ENCODE peak calls at places on chromosomes 11 and 22, in ten cellular contexts. A is AG04450, H is neural progenitor cell, Q is OCI-LY7, L is body of pancreas, M is MM.1S, J is dorsolateral prefrontal cortex, P is pancreas, O is sigmoid colon, Y is HFF-Myc. F is an unnamed sample.

GRCh38 chr11:9489366-9489765 is 28.6 kb downstream of the ZNF143 start:
- DNase-seq in A (peak), H (no peak), Q (no peak), L (no peak), M (no peak), J (no peak), P (no peak), O (no peak), Y (no peak), F (peak)

GRCh38 chr22:36467946-36468345 is 13.5 kb downstream of the TXN2 start:
- DNase-seq in A (peak), H (no peak), Q (no peak), L (no peak), M (peak), J (no peak), P (no peak), O (no peak), Y (peak), F (peak)

GRCh38 chr22:49976439-49977175 is 16.0 kb downstream of the PIM3 start:
- DNase-seq in A (no peak), H (no peak), Q (peak), L (no peak), M (no peak), J (no peak), P (no peak), O (no peak), Y (no peak), F (no peak)

GRCh38 chr22:32205974-32206773 is 1.3 kb upstream of the RFPL2 start:
- DNase-seq in A (no peak), H (peak), Q (no peak), L (no peak), M (no peak), J (no peak), P (no peak), O (no peak), Y (no peak), F (no peak)

GRCh38 chr22:30928401-30928800 is 40.2 kb downstream of the MORC2 start:
- DNase-seq in A (no peak), H (no peak), Q (no peak), L (no peak), M (no peak), J (no peak), P (no peak), O (no peak), Y (no peak), F (no peak)

GRCh38 chr22:48578138-48579034 is 1249.3 kb downstream of the BRD1 start:
- DNase-seq in A (no peak), H (no peak), Q (no peak), L (no peak), M (no peak), J (peak), P (no peak), O (no peak), Y (no peak), F (no peak)

GRCh38 chr11:84137960-84138359 is 851.8 kb upstream of the CCDC90B start:
- DNase-seq in A (no peak), H (no peak), Q (no peak), L (no peak), M (no peak), J (no peak), P (no peak), O (no peak), Y (no peak), F (no peak)

GRCh38 chr11:27390318-27390958 is 27.4 kb upstream of the CCDC34 start:
- DNase-seq in A (no peak), H (no peak), Q (no peak), L (no peak), M (no peak), J (no peak), P (no peak), O (no peak), Y (no peak), F (no peak)

GRCh38 chr22:33785283-33785991 is 134.8 kb downstream of the LARGE1 start:
- DNase-seq in A (peak), H (no peak), Q (no peak), L (no peak), M (peak), J (no peak), P (no peak), O (no peak), Y (peak), F (peak)

GRCh38 chr22:48051796-48052620 is 1289.6 kb downstream of the TBC1D22A start:
- DNase-seq in A (no peak), H (no peak), Q (peak), L (no peak), M (no peak), J (no peak), P (no peak), O (no peak), Y (no peak), F (no peak)

GRCh38 chr22:17074648-17075002 is 10.2 kb upstream of the IL17RA start:
- DNase-seq in A (no peak), H (no peak), Q (no peak), L (no peak), M (no peak), J (no peak), P (no peak), O (no peak), Y (no peak), F (no peak)

GRCh38 chr22:48824673-48825651 is 1002.7 kb downstream of the BRD1 start:
- DNase-seq in A (no peak), H (no peak), Q (no peak), L (no peak), M (no peak), J (peak), P (peak), O (no peak), Y (no peak), F (no peak)

GRCh38 chr22:36285017-36285416 is 32.1 kb downstream of the APOL1 start:
- DNase-seq in A (no peak), H (no peak), Q (no peak), L (no peak), M (no peak), J (no peak), P (peak), O (peak), Y (no peak), F (no peak)

GRCh38 chr11:120696597-120696996 is 185.0 kb downstream of the GRIK4 start:
- DNase-seq in A (no peak), H (no peak), Q (no peak), L (no peak), M (no peak), J (no peak), P (no peak), O (no peak), Y (no peak), F (no peak)

GRCh38 chr11:62536301-62536957 is 10.2 kb downstream of the AHNAK start:
- DNase-seq in A (no peak), H (no peak), Q (no peak), L (no peak), M (no peak), J (no peak), P (no peak), O (peak), Y (no peak), F (no peak)

GRCh38 chr22:20245577-20246367 is 22.3 kb downstream of the RTN4R start:
- DNase-seq in A (no peak), H (peak), Q (no peak), L (no peak), M (no peak), J (no peak), P (no peak), O (no peak), Y (no peak), F (no peak)

GRCh38 chr11:20458905-20459632 is 71.6 kb downstream of the PRMT3 start:
- DNase-seq in A (no peak), H (no peak), Q (no peak), L (no peak), M (no peak), J (no peak), P (no peak), O (no peak), Y (no peak), F (no peak)

GRCh38 chr22:22487869-22488597 is 20.5 kb downstream of the ZNF280B start:
- DNase-seq in A (no peak), H (no peak), Q (no peak), L (no peak), M (no peak), J (no peak), P (no peak), O (no peak), Y (no peak), F (no peak)

GRCh38 chr11:114317738-114318137 is 21.5 kb downstream of the NNMT start:
- DNase-seq in A (peak), H (peak), Q (peak), L (no peak), M (peak), J (no peak), P (no peak), O (no peak), Y (no peak), F (no peak)

GRCh38 chr22:50600541-50600940 is at the start of gene MAPK8IP2:
- DNase-seq in A (no peak), H (peak), Q (no peak), L (no peak), M (no peak), J (no peak), P (peak), O (no peak), Y (no peak), F (no peak)

GRCh38 chr11:67563354-67564114 is 20.1 kb upstream of the GSTP1 start:
- DNase-seq in A (peak), H (no peak), Q (no peak), L (peak), M (no peak), J (no peak), P (no peak), O (peak), Y (peak), F (peak)

GRCh38 chr22:21865041-21865440 is 2.4 kb downstream of the MAPK1 start:
- DNase-seq in A (peak), H (no peak), Q (no peak), L (peak), M (no peak), J (no peak), P (no peak), O (peak), Y (peak), F (peak)

GRCh38 chr11:67484847-67485311 is 2.1 kb downstream of the AIP start:
- DNase-seq in A (no peak), H (no peak), Q (peak), L (no peak), M (no peak), J (no peak), P (no peak), O (peak), Y (no peak), F (no peak)

GRCh38 chr11:27201454-27202302 is 161.1 kb downstream of the BBOX1 start:
- DNase-seq in A (no peak), H (no peak), Q (peak), L (peak), M (no peak), J (no peak), P (peak), O (peak), Y (peak), F (peak)

GRCh38 chr11:39374963-39375698 is 2084.3 kb downstream of the LRRC4C start:
- DNase-seq in A (no peak), H (peak), Q (peak), L (no peak), M (peak), J (no peak), P (no peak), O (no peak), Y (no peak), F (no peak)

GRCh38 chr11:7495997-7496545 is 10.8 kb downstream of the OLFML1 start:
- DNase-seq in A (no peak), H (no peak), Q (peak), L (no peak), M (no peak), J (no peak), P (no peak), O (no peak), Y (no peak), F (no peak)

GRCh38 chr11:70689764-70690163 is 291.4 kb downstream of the CTTN start:
- DNase-seq in A (no peak), H (no peak), Q (no peak), L (no peak), M (no peak), J (no peak), P (no peak), O (no peak), Y (no peak), F (no peak)

GRCh38 chr22:19987394-19988306 is 29.0 kb downstream of the ARVCF start:
- DNase-seq in A (no peak), H (no peak), Q (no peak), L (no peak), M (no peak), J (no peak), P (no peak), O (no peak), Y (no peak), F (no peak)

GRCh38 chr11:116071241-116071640 is 567.0 kb upstream of the CADM1 start:
- DNase-seq in A (no peak), H (no peak), Q (no peak), L (no peak), M (no peak), J (no peak), P (no peak), O (no peak), Y (no peak), F (no peak)

GRCh38 chr11:121112498-121113455 is 11.7 kb downstream of the TECTA start:
- DNase-seq in A (peak), H (peak), Q (peak), L (peak), M (peak), J (peak), P (peak), O (peak), Y (peak), F (no peak)

GRCh38 chr11:15621565-15621964 is 506.8 kb downstream of the INSC start:
- DNase-seq in A (no peak), H (no peak), Q (no peak), L (no peak), M (no peak), J (no peak), P (no peak), O (no peak), Y (no peak), F (no peak)
- H3K4me3 ChIP-seq in A (no peak), H (no peak), Q (no peak), L (no peak), M (no peak), J (no peak), P (no peak), O (no peak), Y (no peak), F (no peak)

DNA sequence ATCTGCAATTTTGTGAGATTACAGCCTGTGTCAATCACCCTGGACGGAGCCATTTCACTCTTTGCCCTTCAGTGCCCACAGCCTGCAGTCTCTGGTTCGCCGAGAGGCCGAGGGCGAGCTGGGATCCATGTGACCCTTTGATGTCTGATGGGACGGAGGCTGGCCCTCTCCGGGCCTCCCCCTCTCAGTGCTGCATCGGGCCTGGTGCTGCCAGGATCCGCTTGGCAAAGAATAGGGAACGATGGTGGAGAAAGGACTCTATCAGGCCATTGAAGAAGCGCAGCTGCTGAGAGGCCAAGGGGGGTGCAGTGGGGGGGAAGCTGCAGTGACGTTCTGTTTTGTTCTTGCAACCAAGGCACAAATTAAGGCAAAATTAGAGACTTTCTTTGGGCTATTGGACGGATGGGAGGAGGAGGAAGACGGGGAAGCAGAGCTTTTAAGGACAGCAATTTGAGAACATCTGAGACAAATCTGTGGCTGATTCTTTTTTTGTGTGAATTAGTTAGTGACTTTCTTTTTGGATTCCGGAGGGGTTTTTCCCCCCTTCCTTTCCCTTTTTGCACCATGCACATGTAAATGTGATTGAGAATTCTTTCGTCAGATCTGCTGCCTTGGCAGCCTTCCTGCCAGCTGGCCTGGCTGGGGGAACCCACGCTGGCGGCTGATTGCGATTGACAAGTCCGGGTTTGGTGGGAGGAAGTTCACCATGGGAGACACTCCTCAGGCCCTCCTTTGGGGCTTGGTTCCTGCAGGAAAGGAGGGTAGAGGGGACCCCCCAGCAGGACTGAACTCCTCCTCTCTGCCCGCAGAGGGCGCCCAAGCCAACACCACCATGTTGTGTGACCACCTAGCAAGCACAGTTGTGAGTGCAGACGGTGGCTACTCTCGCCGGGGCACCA is 214.5 kb downstream of the NTM start:
- DNase-seq in A (no peak), H (peak), Q (peak), L (no peak), M (no peak), J (peak), P (no peak), O (no peak), Y (no peak), F (no peak)
- TF ChIP-seq CTCF in A (peak), H (peak), Q (peak), L (no peak), M (peak), J (peak), P (no peak), O (no peak), Y (peak), F (peak)

DNA sequence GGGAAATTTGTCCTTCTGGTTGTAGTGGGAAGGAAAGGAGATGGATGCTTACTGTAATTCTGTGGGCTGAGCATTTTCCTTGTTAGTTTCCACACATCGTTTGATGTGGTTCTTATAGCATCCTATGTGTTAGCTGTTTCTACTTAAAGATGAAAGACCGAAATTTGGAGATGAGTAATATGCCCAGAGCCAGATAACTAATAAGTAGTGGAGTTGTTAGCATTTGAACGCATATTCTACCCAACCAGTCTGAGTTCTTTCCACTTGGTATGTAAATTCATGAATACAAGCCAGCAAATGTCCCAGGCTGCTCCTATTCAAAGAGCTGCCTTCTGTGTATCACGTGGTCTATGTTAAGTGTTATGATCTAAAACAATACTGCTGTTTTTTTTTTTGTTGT is 14.6 kb downstream of the SPECC1L start:
- DNase-seq in A (no peak), H (no peak), Q (no peak), L (no peak), M (no peak), J (no peak), P (no peak), O (no peak), Y (no peak), F (no peak)
- H3K4me3 ChIP-seq in A (no peak), H (no peak), Q (no peak), L (no peak), M (no peak), J (no peak), P (no peak), O (no peak), Y (no peak), F (no peak)

GRCh38 chr11:299951-300735 is 817 bp upstream of the IFITM5 start:
- DNase-seq in A (no peak), H (peak), Q (no peak), L (peak), M (no peak), J (no peak), P (peak), O (peak), Y (no peak), F (no peak)
- TF ChIP-seq CTCF in A (peak), H (peak), Q (no peak), L (no peak), M (no peak), J (no peak), P (no peak), O (no peak), Y (peak), F (no peak)

GRCh38 chr22:44702479-44703219 is 645 bp downstream of the PRR5 start:
- DNase-seq in A (no peak), H (peak), Q (no peak), L (peak), M (no peak), J (no peak), P (peak), O (no peak), Y (no peak), F (no peak)

GRCh38 chr22:44701824-44702478 is at the start of gene PRR5:
- DNase-seq in A (peak), H (peak), Q (peak), L (peak), M (no peak), J (no peak), P (peak), O (peak), Y (peak), F (peak)

GRCh38 chr22:44700456-44700855 is 1.5 kb upstream of the PRR5 start:
- DNase-seq in A (no peak), H (no peak), Q (no peak), L (no peak), M (no peak), J (no peak), P (no peak), O (no peak), Y (no peak), F (no peak)

GRCh38 chr22:44703269-44703870 is 1.4 kb downstream of the PRR5 start:
- DNase-seq in A (no peak), H (no peak), Q (no peak), L (no peak), M (no peak), J (no peak), P (no peak), O (no peak), Y (no peak), F (no peak)

DNA sequence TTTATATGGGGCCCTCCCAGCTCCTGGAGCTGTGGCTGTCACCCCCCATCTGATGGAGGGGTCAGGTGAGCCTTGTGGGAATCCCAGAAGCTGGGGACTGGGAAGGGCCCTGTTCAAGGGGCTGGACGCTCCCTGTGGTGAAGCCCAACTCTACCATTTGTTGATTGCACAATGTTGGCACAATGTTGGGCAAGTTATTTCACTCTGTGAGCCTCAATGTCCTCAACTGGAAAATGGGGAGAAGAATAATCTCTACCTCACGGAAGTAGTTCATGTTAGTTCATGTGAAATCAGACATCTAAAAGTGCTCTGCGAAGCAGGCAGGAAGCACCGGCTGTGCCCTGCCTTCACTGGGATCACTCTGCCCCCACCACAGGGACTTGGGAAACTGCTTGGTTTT is 817 bp upstream of the PRR5 start:
- DNase-seq in A (no peak), H (no peak), Q (no peak), L (no peak), M (no peak), J (no peak), P (no peak), O (no peak), Y (no peak), F (no peak)
- H3K4me3 ChIP-seq in A (no peak), H (no peak), Q (no peak), L (no peak), M (no peak), J (no peak), P (no peak), O (no peak), Y (no peak), F (no peak)

DNA sequence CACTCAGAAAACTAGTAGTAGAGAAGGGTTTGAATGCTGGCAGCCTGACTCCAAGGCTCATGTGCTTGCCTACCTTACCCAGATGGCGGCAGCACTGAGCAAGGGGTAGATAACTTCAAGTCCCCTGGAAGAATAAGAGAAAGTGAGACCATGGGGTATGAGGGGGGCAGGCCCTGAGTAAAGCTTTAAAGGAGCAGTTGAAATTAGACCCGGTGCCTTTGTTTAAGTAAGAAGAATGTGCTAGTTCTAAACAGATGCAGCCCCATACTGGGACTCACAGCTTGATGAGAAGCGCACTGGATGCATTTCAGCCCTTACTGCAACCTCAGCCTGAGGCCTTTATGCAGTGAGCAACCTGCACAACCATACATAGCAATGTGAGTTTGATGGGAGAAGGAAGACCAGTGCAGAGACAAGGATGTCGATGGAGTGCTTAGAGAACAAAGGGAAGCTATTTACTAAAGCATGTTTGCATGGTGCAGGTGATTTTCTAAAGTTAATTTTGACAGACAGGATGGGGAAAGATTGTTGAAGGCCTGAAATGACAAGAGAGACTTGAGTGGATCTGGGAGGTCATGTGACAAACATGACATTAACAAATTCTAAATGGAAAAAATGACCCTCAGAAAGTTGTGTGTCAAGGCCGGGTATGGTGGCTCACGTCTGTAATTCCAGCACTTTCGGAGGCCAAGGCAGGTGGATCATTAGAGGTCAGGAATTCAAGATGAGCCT is 27.1 kb upstream of the TMA7B start:
- DNase-seq in A (no peak), H (peak), Q (peak), L (peak), M (peak), J (no peak), P (peak), O (no peak), Y (no peak), F (no peak)
- TF ChIP-seq CTCF in A (peak), H (peak), Q (peak), L (peak), M (peak), J (peak), P (peak), O (no peak), Y (peak), F (peak)

GRCh38 chr11:63564785-63565350 is 1.7 kb upstream of the PLAAT2 start:
- DNase-seq in A (no peak), H (no peak), Q (no peak), L (no peak), M (no peak), J (no peak), P (peak), O (no peak), Y (no peak), F (no peak)
- H3K4me3 ChIP-seq in A (no peak), H (no peak), Q (no peak), L (no peak), M (no peak), J (no peak), P (no peak), O (no peak), Y (no peak), F (no peak)